ENCODE peak calls at places on chromosomes 1 and 21, in four cellular contexts. G is osteoblast, Z is neuronal stem cell, O is IMR-90. S is an unnamed sample.

GRCh38 chr1:44777969-44778635 is 2.8 kb downstream of the RPS8 start:
- DNase-seq in Z (no peak), G (peak; percentile 60), O (no peak), S (no peak)

GRCh38 chr1:188170446-188170845 is 1341.7 kb downstream of the PLA2G4A start:
- DNase-seq in O (no peak), Z (no peak), G (no peak), S (no peak)

GRCh38 chr1:35269190-35269988 is 880 bp downstream of the ZMYM4 start:
- DNase-seq in O (no peak), Z (peak; percentile 9), G (peak; percentile 62), S (no peak)

GRCh38 chr1:59926381-59927243 is at the start of gene CYP2J2:
- DNase-seq in G (peak; percentile 60), O (no peak), Z (peak; percentile 5), S (peak; percentile 63)

GRCh38 chr1:40317394-40318074 is 448 bp upstream of the COL9A2 start:
- DNase-seq in O (no peak), G (peak; percentile 53), Z (no peak), S (no peak)

GRCh38 chr1:174713796-174714195 is 266.0 kb downstream of the GPR52 start:
- DNase-seq in G (no peak), Z (no peak), O (no peak), S (no peak)

GRCh38 chr1:157691285-157691920 is 9.2 kb downstream of the FCRL3 start:
- DNase-seq in O (peak; percentile 23), G (peak; percentile 61), Z (peak; percentile 3), S (no peak)

GRCh38 chr1:97334454-97334853 is 586.4 kb downstream of the DPYD start:
- DNase-seq in O (peak; percentile 91), G (no peak), Z (no peak), S (no peak)

GRCh38 chr1:184943998-184944397 is 30.3 kb downstream of the NIBAN1 start:
- DNase-seq in Z (no peak), O (no peak), G (no peak), S (no peak)

GRCh38 chr1:20634065-20634593 is 871 bp downstream of the PINK1 start:
- DNase-seq in Z (no peak), O (no peak), G (peak; percentile 78), S (no peak)

GRCh38 chr1:241012708-241013340 is 344.2 kb downstream of the RGS7 start:
- DNase-seq in G (no peak), O (no peak), Z (no peak), S (no peak)

GRCh38 chr1:43554444-43554992 is 23.8 kb downstream of the PTPRF start:
- DNase-seq in G (peak; percentile 98), Z (no peak), O (peak; percentile 50), S (no peak)

GRCh38 chr1:59061876-59062275 is 235.0 kb upstream of the FGGY start:
- DNase-seq in Z (no peak), G (peak; percentile 85), O (peak; percentile 90), S (peak; percentile 51)

GRCh38 chr1:207240325-207241095 is 81.0 kb upstream of the CD55 start:
- DNase-seq in Z (no peak), O (peak; percentile 38), G (no peak), S (no peak)

GRCh38 chr1:212457740-212458338 is 25.1 kb downstream of the NENF start:
- DNase-seq in O (peak; percentile 37), G (peak; percentile 77), Z (peak; percentile 64), S (no peak)

GRCh38 chr1:54249798-54250497 is 50.0 kb downstream of the MRPL37 start:
- DNase-seq in Z (no peak), O (peak; percentile 54), G (peak; percentile 99), S (no peak)

GRCh38 chr1:33502726-33503125 is 30.3 kb downstream of the ZSCAN20 start:
- DNase-seq in G (no peak), Z (no peak), O (peak; percentile 49), S (no peak)

GRCh38 chr21:45854702-45855247 is 126.8 kb upstream of the COL6A1 start:
- DNase-seq in O (peak; percentile 17), G (no peak), Z (no peak), S (no peak)

GRCh38 chr1:4972761-4973320 is 318.4 kb downstream of the AJAP1 start:
- DNase-seq in O (no peak), Z (no peak), G (no peak), S (no peak)

GRCh38 chr1:248303324-248303723 is at the start of gene OR2T12:
- DNase-seq in Z (no peak), O (no peak), G (no peak), S (no peak)

GRCh38 chr1:11940260-11940921 is 5.9 kb downstream of the PLOD1 start:
- DNase-seq in Z (no peak), O (peak; percentile 13), G (peak; percentile 75), S (no peak)

GRCh38 chr1:40096646-40096976 is 441 bp downstream of the PPT1 start:
- DNase-seq in Z (no peak), G (peak; percentile 30), O (no peak), S (no peak)

DNA sequence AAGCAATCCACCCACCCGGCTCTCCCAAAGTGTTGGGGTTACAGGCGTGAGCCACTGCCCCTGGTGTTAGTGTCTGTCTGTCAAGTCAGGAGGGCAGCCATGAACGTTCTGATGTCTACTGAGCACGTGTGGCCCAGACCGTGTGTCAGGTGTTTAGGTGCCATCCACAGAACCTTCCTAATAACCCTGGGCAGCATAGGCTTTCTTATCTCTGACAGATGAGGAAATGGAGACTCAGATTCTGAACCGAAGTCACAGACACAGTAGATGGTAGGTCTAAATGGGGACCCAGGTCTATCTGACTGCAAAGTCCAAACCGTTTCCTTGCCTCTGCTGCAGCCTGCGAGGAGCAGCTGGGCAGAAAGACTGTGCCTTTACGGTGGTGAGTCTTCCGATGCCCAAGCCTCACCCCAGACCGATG is 622 bp upstream of the IL6R start:
- DNase-seq in Z (no peak), G (no peak), O (no peak), S (no peak)
- H3K4me3 ChIP-seq in Z (no peak overlapping the region), G (peak overlapping the region; percentile 82), O (no peak overlapping the region), S (peak overlapping the region; percentile 88)

DNA sequence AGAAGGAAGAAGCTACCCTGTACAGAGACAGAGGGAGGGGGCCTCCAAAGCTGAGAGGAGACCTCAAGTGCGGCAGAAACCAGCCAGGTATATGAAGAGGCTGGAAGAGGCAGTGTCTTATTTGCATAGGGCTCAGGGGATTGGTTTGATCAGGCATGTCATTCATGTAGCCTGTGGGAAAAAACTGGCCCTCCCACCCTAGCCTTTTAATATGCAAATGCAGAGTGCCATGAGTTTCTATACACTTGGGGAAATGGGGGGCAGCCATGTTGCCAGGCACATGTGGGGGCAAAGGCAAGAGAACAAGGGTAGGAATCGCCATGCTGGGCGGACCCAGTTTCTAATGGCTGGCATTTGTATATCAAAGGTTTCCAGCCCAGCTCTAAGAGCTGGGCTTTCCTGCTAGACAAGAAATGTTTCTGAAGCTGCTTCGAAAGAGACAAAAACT is 172.7 kb downstream of the RASAL2 start:
- DNase-seq in G (no peak), O (no peak), Z (no peak), S (no peak)
- H3K4me1 ChIP-seq in G (peaks cover 28% of the 10 kb centered on the region), O (peaks cover 5% of the 10 kb centered on the region), Z (peaks cover 31% of the 10 kb centered on the region), S (peaks cover 31% of the 10 kb centered on the region)

DNA sequence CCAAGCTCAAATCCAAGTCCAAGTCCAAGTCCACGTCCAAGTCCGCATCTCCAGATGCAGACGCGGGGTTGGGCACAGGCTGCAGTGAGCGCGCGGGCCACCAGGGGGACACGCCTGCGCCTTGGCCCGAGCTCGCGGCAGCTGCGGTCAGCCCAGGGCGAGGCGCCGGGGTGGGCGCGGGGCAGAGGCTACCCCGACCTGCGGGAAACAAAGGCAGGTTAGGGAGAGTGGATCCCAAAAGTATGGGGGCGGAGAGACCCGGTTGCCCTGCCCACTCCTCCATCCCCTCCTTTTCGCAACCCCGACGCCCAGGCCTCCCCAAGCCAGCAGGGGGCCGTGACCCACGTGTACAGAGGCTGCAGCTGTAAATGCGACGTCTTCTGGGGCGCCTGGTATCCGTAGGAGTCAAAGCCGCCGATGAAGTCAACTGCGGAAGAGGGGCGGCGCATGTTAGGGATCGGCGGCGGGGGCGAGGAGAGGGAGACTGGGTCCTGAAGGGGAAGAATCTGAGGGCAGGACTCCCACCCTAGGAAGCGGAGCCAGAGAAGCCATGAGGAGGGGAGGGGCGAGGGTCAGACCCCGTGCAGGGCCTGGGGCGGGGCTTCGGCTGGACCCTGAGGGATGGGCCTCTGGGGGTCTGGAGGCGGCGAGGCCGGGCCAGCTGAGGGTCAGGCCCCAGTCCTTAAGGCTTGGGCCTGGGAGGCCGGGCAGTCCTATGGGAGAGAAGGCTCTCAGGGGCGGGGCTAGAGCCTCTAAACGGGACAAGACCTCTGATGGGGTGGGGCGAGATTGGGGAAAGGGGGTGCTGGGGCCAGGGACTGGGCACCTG is 58.0 kb downstream of the NKAIN1 start:
- DNase-seq in G (peak; percentile 95), O (no peak), Z (no peak), S (peak; percentile 57)
- H3K4me3 ChIP-seq in G (peak overlapping the region; percentile 35), O (no peak overlapping the region), Z (no peak overlapping the region), S (peak overlapping the region; percentile 13)

GRCh38 chr1:918353-918752 is 5.4 kb upstream of the SAMD11 start:
- DNase-seq in G (no peak), O (no peak), Z (no peak), S (no peak)

GRCh38 chr1:920008-920407 is 3.7 kb upstream of the SAMD11 start:
- DNase-seq in G (no peak), Z (no peak), O (no peak), S (no peak)

GRCh38 chr1:917466-918091 is 6.1 kb upstream of the SAMD11 start:
- DNase-seq in G (no peak), O (no peak), Z (no peak), S (no peak)

GRCh38 chr1:919271-919872 is 4.4 kb upstream of the SAMD11 start:
- DNase-seq in G (no peak), Z (no peak), O (no peak), S (no peak)

GRCh38 chr1:918843-919242 is 4.9 kb upstream of the SAMD11 start:
- DNase-seq in Z (no peak), G (no peak), O (no peak), S (no peak)
- H3K4me1 ChIP-seq in Z (peaks cover 29% of the 10 kb centered on the region), G (peaks cover 16% of the 10 kb centered on the region), O (peaks cover 24% of the 10 kb centered on the region), S (peaks cover 25% of the 10 kb centered on the region)

GRCh38 chr21:36430841-36431240 is 45.6 kb downstream of the CHAF1B start:
- DNase-seq in G (no peak), O (no peak), Z (no peak), S (no peak)
- H3K4me3 ChIP-seq in G (peak overlapping the region; percentile 61), O (no peak overlapping the region), Z (no peak overlapping the region), S (peak overlapping the region; percentile 39)

GRCh38 chr1:167431261-167431908 is 86.9 kb downstream of the CD247 start:
- DNase-seq in Z (no peak), G (peak; percentile 14), O (no peak), S (no peak)

GRCh38 chr1:167430134-167430848 is 88.0 kb downstream of the CD247 start:
- DNase-seq in G (peak; percentile 65), Z (no peak), O (no peak), S (no peak)

GRCh38 chr1:167429612-167430011 is 88.7 kb downstream of the CD247 start:
- DNase-seq in O (no peak), G (peak; percentile 66), Z (no peak), S (no peak)

GRCh38 chr1:167431909-167432650 is 86.2 kb downstream of the CD247 start:
- DNase-seq in G (peak; percentile 58), Z (no peak), O (no peak), S (no peak)

DNA sequence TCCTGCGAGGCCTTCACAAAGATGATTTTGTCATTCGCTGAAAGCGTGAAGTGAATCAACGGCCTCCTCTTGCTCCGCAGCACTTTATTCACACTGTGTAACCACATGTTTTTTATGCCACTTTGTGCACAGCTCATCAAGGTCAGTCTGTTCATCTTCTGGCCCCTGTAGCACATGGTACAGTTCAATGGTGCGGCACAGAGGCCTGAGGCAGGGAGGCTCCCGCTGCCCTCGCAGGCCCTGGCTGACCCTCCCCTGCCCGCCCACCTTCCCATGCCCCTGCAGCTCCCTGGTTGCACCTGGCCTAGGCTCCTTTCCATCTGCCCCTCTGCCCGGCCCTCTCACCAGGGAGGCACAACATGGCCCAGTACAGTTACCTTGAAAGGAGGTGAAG is 87.5 kb downstream of the CD247 start:
- DNase-seq in O (no peak), Z (no peak), G (peak; percentile 35), S (no peak)
- H3K4me1 ChIP-seq in O (no peaks in the 10 kb centered on the region), Z (peaks cover 16% of the 10 kb centered on the region), G (no peaks in the 10 kb centered on the region), S (no peaks in the 10 kb centered on the region)

S was measured in lower lobe of right lung.